ENCODE peak calls at places on chromosomes 5 and 9, in five cellular contexts. S, P, H, A and V are unnamed samples.

GRCh38 chr9:132497731-132498130 is 84.7 kb upstream of the BARHL1 start:
- DNase-seq in S (no peak), P (no peak), H (no peak), A (no peak), V (no peak)

GRCh38 chr5:92911293-92911692 is 669.7 kb downstream of the NR2F1-AS1 start:
- DNase-seq in S (no peak), P (no peak), H (no peak), A (no peak), V (no peak)

GRCh38 chr5:103086547-103086946 is 33.4 kb downstream of the GIN1 start:
- DNase-seq in S (no peak), P (no peak), H (no peak), A (no peak), V (no peak)

GRCh38 chr9:38358390-38359296 is 33.9 kb upstream of the ALDH1B1 start:
- DNase-seq in S (no peak), P (no peak), H (peak), A (no peak), V (no peak)

GRCh38 chr5:159781626-159782157 is 134.6 kb upstream of the ADRA1B start:
- DNase-seq in S (no peak), P (no peak), H (no peak), A (no peak), V (no peak)

GRCh38 chr5:37015795-37016666 is 139.5 kb downstream of the NIPBL start:
- DNase-seq in S (no peak), P (no peak), H (no peak), A (no peak), V (no peak)

GRCh38 chr5:95660060-95660459 is 13.5 kb downstream of the RFESD start:
- DNase-seq in S (no peak), P (no peak), H (no peak), A (no peak), V (no peak)

GRCh38 chr9:135330685-135331590 is 148.6 kb upstream of the PPP1R26 start:
- DNase-seq in S (no peak), P (no peak), H (no peak), A (peak), V (no peak)

GRCh38 chr5:2751592-2752021 is at the start of gene IRX2:
- DNase-seq in S (peak), P (peak), H (no peak), A (peak), V (peak)

GRCh38 chr9:108093773-108094675 is 604.5 kb upstream of the KLF4 start:
- DNase-seq in S (no peak), P (peak), H (peak), A (no peak), V (no peak)

GRCh38 chr5:112742424-112742823 is 4.7 kb downstream of the APC start:
- DNase-seq in S (no peak), P (no peak), H (no peak), A (no peak), V (no peak)

GRCh38 chr5:52441768-52442167 is 345.9 kb upstream of the ITGA1 start:
- DNase-seq in S (no peak), P (no peak), H (no peak), A (no peak), V (no peak)

GRCh38 chr9:98686961-98687855 is 21.5 kb downstream of the GABBR2 start:
- DNase-seq in S (no peak), P (no peak), H (no peak), A (peak), V (no peak)

GRCh38 chr5:125274938-125275759 is 528.7 kb upstream of the ZNF608 start:
- DNase-seq in S (no peak), P (no peak), H (no peak), A (no peak), V (peak)

GRCh38 chr5:172866802-172867748 is 33.0 kb downstream of the ERGIC1 start:
- DNase-seq in S (no peak), P (no peak), H (no peak), A (no peak), V (no peak)

GRCh38 chr5:126067404-126067803 is 355.8 kb upstream of the GRAMD2B start:
- DNase-seq in S (no peak), P (no peak), H (no peak), A (no peak), V (no peak)

GRCh38 chr9:32807217-32807616 is 23.9 kb downstream of the TMEM215 start:
- DNase-seq in S (no peak), P (no peak), H (no peak), A (no peak), V (no peak)

GRCh38 chr5:149445739-149446369 is 66.8 kb upstream of the IL17B start:
- DNase-seq in S (peak), P (no peak), H (peak), A (peak), V (peak)

GRCh38 chr9:109283012-109283411 is 37.8 kb downstream of the EPB41L4B start:
- DNase-seq in S (no peak), P (no peak), H (no peak), A (no peak), V (no peak)

GRCh38 chr9:97362777-97363545 is 48.9 kb upstream of the TDRD7 start:
- DNase-seq in S (no peak), P (no peak), H (no peak), A (peak), V (no peak)

GRCh38 chr9:15642369-15642962 is 89.6 kb downstream of the CCDC171 start:
- DNase-seq in S (peak), P (no peak), H (peak), A (no peak), V (peak)

GRCh38 chr9:34190996-34191892 is 12.4 kb downstream of the UBAP1 start:
- DNase-seq in S (no peak), P (no peak), H (no peak), A (peak), V (no peak)

GRCh38 chr5:8843766-8844165 is 702.1 kb downstream of the SEMA5A start:
- DNase-seq in S (peak), P (no peak), H (no peak), A (no peak), V (no peak)

GRCh38 chr5:77960863-77961396 is 184.8 kb upstream of the TBCA start:
- DNase-seq in S (no peak), P (no peak), H (no peak), A (no peak), V (peak)

GRCh38 chr5:93677344-93678021 is 63.9 kb downstream of the POU5F2 start:
- DNase-seq in S (peak), P (no peak), H (peak), A (peak), V (peak)

GRCh38 chr5:24385617-24386016 is 259.2 kb downstream of the CDH10 start:
- DNase-seq in S (no peak), P (no peak), H (no peak), A (no peak), V (no peak)

GRCh38 chr9:4663956-4664355 is 1.9 kb downstream of the PLPP6 start:
- DNase-seq in S (no peak), P (no peak), H (no peak), A (no peak), V (no peak)

GRCh38 chr5:130055572-130055971 is 151.3 kb downstream of the CHSY3 start:
- DNase-seq in S (no peak), P (no peak), H (no peak), A (no peak), V (no peak)

GRCh38 chr9:121607434-121608248 is 43.8 kb upstream of the DAB2IP start:
- DNase-seq in S (no peak), P (no peak), H (no peak), A (peak), V (peak)

GRCh38 chr9:87479801-87480201 is 17.9 kb upstream of the DAPK1 start:
- DNase-seq in S (no peak), P (peak), H (no peak), A (no peak), V (no peak)

GRCh38 chr9:99485461-99485860 is 263.4 kb downstream of the SEC61B start:
- DNase-seq in S (no peak), P (no peak), H (no peak), A (no peak), V (peak)

GRCh38 chr9:84271004-84271886 is 69.3 kb downstream of the SLC28A3 start:
- DNase-seq in S (no peak), P (peak), H (no peak), A (peak), V (peak)

GRCh38 chr9:17905356-17906203 is 326.7 kb downstream of the SH3GL2 start:
- DNase-seq in S (no peak), P (no peak), H (no peak), A (no peak), V (no peak)

GRCh38 chr5:174727794-174728662 is 3.6 kb downstream of the MSX2 start:
- DNase-seq in S (no peak), P (no peak), H (no peak), A (no peak), V (no peak)

GRCh38 chr9:135729480-135729879 is 27.5 kb downstream of the KCNT1 start:
- DNase-seq in S (no peak), P (no peak), H (no peak), A (no peak), V (no peak)

GRCh38 chr9:99025616-99026270 is 79.2 kb upstream of the TGFBR1 start:
- DNase-seq in S (no peak), P (no peak), H (no peak), A (no peak), V (no peak)

GRCh38 chr5:115329475-115329874 is 33.0 kb upstream of the CCDC112 start:
- DNase-seq in S (no peak), P (peak), H (no peak), A (peak), V (no peak)

GRCh38 chr9:16417749-16418148 is 452.7 kb downstream of the BNC2 start:
- DNase-seq in S (no peak), P (no peak), H (no peak), A (no peak), V (no peak)

GRCh38 chr5:68962632-68963484 is 131.0 kb upstream of the SLC30A5 start:
- DNase-seq in S (peak), P (peak), H (peak), A (peak), V (peak)

GRCh38 chr9:91084896-91085295 is 276.8 kb downstream of the AUH start:
- DNase-seq in S (no peak), P (no peak), H (no peak), A (no peak), V (no peak)

DNA sequence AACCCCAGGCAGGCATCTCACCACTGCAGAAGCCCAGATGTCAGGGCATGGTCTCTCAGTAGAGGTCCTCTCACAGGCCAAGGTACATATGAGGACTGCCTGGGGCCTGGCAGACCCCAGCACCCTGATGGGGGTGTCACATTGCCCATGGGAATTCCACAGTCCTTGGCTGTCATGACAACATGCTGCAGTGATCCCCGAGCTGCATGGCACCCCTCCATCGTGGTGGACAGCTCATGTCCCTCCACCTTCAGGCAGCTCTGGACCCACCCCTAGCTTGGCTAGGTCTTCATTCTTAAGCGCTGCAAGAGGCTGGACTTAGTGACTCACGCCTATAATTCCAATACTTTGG is 74.1 kb upstream of the LRRTM2 start:
- DNase-seq in S (no peak), P (no peak), H (no peak), A (no peak), V (no peak)
- TF ChIP-seq CTCF in S (no peak), P (no peak), H (no peak), A (no peak), V (no peak)

GRCh38 chr5:127846884-127847283 is 143.7 kb downstream of the CCDC192 start:
- DNase-seq in S (no peak), P (no peak), H (no peak), A (no peak), V (no peak)

GRCh38 chr5:127840809-127841208 is 137.6 kb downstream of the CCDC192 start:
- DNase-seq in S (no peak), P (no peak), H (no peak), A (no peak), V (no peak)

GRCh38 chr5:127848098-127848497 is 144.9 kb downstream of the CCDC192 start:
- DNase-seq in S (no peak), P (peak), H (no peak), A (no peak), V (no peak)

GRCh38 chr5:127840198-127840524 is 137.0 kb downstream of the CCDC192 start:
- DNase-seq in S (no peak), P (no peak), H (no peak), A (no peak), V (no peak)

DNA sequence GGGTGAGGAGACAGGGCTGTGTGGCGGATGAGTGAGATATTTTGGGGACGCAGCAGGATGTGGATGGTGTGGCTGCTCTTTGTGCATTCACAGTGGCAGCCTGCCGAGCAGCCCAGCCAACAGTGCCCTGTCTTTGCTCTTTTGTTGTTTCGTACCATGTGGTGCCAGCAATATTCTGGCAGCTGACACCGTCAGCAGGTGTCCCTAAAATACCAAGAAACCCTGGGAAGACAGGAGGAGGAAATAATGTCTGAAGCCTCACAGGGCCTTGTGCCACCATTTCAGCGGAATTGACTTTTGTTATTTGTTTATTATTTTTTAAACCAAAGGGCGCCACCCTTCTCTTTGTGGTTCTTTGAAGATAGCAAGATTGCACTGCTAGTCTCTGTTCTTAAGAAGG is 141.4 kb downstream of the CCDC192 start:
- DNase-seq in S (no peak), P (peak), H (no peak), A (peak), V (no peak)
- TF ChIP-seq CTCF in S (no peak), P (no peak), H (no peak), A (no peak), V (no peak)

DNA sequence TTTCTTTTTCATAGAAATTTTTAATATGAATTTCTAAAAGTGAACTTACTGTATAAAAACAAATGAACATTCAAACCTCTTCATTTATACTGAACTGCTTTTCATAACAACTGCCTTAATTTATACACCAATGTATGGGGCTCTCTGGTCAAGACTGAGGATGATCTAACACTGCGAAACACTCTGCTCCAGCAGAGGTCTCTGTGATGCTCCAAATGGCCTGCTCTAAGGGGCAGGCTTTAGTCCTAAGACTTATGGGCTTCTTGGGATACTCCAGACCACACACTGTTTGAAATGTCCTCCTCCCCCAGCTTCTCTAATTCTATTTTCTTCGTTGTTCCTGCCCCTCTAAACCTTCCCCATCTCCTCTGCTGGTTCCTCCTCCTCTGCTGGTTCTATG is 58.5 kb downstream of the LIFR start:
- DNase-seq in S (no peak), P (no peak), H (no peak), A (peak), V (no peak)
- TF ChIP-seq CTCF in S (peak), P (no peak), H (peak), A (peak), V (peak)

DNA sequence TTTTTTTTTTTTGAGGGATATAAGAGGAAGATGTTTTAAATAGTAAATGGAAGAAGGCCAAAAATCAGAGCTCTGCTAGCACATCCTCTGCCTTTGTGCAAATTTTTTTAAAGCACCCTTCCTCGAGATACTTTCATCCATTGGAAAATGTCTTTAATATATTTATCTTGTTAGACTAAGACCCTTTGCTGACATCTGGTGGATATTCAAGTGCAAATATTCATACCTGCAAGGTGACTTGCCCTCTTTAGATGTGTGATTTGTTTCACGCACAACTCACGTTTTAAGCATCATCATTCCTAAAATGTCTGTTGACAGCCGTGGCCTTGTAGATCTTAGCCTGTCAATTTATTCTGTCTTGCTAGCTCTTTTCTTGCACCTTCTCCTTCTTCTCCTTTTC is 258.5 kb downstream of the AGTPBP1 start:
- DNase-seq in S (no peak), P (no peak), H (no peak), A (no peak), V (no peak)
- TF ChIP-seq CTCF in S (no peak), P (no peak), H (peak), A (peak), V (no peak)

GRCh38 chr5:1142886-1143669 is 31.2 kb upstream of the SLC12A7 start:
- DNase-seq in S (no peak), P (no peak), H (no peak), A (no peak), V (no peak)
- TF ChIP-seq CTCF in S (no peak), P (no peak), H (no peak), A (no peak), V (no peak)

GRCh38 chr5:13833440-13833839 is 111.0 kb downstream of the DNAH5 start:
- DNase-seq in S (no peak), P (no peak), H (no peak), A (no peak), V (no peak)

GRCh38 chr5:13830536-13830935 is 114.0 kb downstream of the DNAH5 start:
- DNase-seq in S (no peak), P (no peak), H (no peak), A (no peak), V (no peak)

DNA sequence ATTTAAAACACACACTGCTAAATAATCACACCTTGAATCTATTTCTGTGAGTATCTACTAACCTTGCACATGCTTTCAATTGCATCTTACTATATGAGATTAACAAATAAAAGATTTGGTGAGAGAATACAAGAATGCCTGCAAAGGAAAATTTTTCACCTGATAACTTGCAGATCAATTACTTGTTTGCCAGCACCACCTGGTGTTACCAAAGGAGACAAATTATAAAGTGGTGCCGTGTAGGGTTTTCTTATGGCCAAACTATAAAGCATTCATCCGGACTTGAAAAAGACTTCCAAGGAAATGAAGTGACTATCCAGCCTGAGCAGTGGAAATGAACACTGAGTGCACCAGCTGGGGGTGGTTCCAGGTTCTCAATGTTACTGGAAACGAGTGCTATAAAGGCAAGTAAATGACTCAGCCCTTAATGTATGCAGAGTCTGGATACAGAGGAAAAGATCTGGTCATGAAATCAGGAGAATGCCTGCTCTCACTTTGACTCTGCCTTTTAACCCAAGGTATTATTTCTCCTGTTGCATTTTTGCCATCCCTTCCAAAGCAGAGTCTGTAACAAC is 113.2 kb downstream of the DNAH5 start:
- DNase-seq in S (no peak), P (no peak), H (peak), A (no peak), V (no peak)
- TF ChIP-seq CTCF in S (no peak), P (no peak), H (peak), A (peak), V (peak)

DNA sequence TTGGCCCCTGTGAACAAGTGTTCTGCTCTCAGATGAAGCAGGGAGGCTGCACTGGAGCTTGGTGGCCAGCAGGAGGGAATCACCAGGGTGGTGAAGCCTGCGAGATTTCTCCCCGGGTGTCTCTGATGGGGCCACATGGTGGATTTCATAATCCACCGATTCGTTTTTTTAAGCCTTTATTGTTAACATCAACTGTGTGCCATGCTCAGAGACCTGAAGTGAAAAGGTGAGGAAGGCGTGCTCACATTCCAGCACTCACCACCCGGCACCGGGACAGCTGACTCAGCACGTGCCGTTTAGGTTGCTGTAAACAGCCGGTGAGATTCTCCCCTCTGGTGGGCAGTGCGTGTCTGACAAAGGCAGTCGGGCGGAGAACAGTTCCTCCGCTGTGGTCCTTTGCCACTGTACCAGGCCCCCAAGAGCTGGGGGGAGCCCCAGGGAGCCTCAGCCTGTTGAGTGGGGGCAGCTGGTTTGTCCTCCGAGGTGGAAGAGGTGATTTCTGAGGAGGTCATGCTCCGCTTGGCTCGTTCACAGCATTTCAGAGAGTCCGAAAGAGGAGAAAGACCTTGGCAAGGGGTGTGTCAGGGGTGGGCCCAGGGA is 12.7 kb upstream of the AHRR start:
- DNase-seq in S (no peak), P (no peak), H (peak), A (no peak), V (peak)
- TF ChIP-seq CTCF in S (peak), P (no peak), H (peak), A (peak), V (peak)

GRCh38 chr5:135162661-135163265 is 128.7 kb upstream of the PITX1 start:
- DNase-seq in S (no peak), P (no peak), H (no peak), A (peak), V (no peak)
- TF ChIP-seq CTCF in S (peak), P (no peak), H (peak), A (peak), V (peak)